ENCODE peak calls at places on chromosomes 12 and 14, in four cellular contexts. I, T, L and J are unnamed samples.

GRCh38 chr12:55816876-55817351 is 610 bp downstream of the SARNP start:
- DNase-seq in T (no peak), L (peak; percentile 57), I (peak; percentile 68), J (peak; percentile 41)

GRCh38 chr12:109637996-109638395 is 64.4 kb downstream of the MVK start:
- DNase-seq in T (no peak), I (no peak), L (no peak), J (no peak)

GRCh38 chr14:55245657-55246268 is 25.5 kb upstream of the FBXO34 start:
- DNase-seq in T (no peak), L (no peak), I (peak; percentile 49), J (peak; percentile 42)

GRCh38 chr14:76615331-76615730 is 145.9 kb upstream of the VASH1 start:
- DNase-seq in L (no peak), I (no peak), T (no peak), J (no peak)

GRCh38 chr12:130617219-130617618 is 98.9 kb downstream of the RIMBP2 start:
- DNase-seq in L (no peak), T (no peak), I (no peak), J (no peak)

GRCh38 chr12:43917896-43918295 is 82.0 kb downstream of the TMEM117 start:
- DNase-seq in T (no peak), I (no peak), L (no peak), J (no peak)

GRCh38 chr14:92425101-92425500 is 88.5 kb upstream of the RIN3 start:
- DNase-seq in I (no peak), T (no peak), L (no peak), J (no peak)

GRCh38 chr12:52645120-52645761 is 6.8 kb downstream of the KRT2 start:
- DNase-seq in L (no peak), T (peak; percentile 27), I (no peak), J (no peak)

GRCh38 chr14:44960146-44960545 is 1.6 kb downstream of the KLHL28 start:
- DNase-seq in T (no peak), I (peak; percentile 11), L (no peak), J (peak; percentile 22)

GRCh38 chr14:77242752-77243151 is 28.3 kb downstream of the NGB start:
- DNase-seq in T (no peak), I (no peak), L (no peak), J (no peak)

GRCh38 chr12:30820406-30820946 is 65.7 kb upstream of the CAPRIN2 start:
- DNase-seq in I (no peak), L (no peak), T (no peak), J (no peak)

GRCh38 chr14:70955543-70956480 is 48.6 kb downstream of the PCNX1 start:
- DNase-seq in L (no peak), T (no peak), I (peak; percentile 41), J (peak; percentile 68)

GRCh38 chr12:62625238-62625637 is 158.6 kb downstream of the MON2 start:
- DNase-seq in I (no peak), L (no peak), T (no peak), J (peak; percentile 92)

GRCh38 chr12:117235261-117235660 is 45.0 kb upstream of the FBXO21 start:
- DNase-seq in T (no peak), L (no peak), I (no peak), J (no peak)

GRCh38 chr12:109147954-109148353 is 31.6 kb downstream of the ACACB start:
- DNase-seq in T (no peak), I (no peak), L (no peak), J (no peak)

GRCh38 chr12:52949413-52950331 is 754 bp downstream of the KRT18 start:
- DNase-seq in I (peak; percentile 96), L (peak; percentile 87), T (peak; percentile 88), J (peak; percentile 79)

GRCh38 chr14:61091657-61092273 is 110.7 kb downstream of the SLC38A6 start:
- DNase-seq in L (no peak), I (no peak), T (no peak), J (no peak)

GRCh38 chr12:3190101-3190500 is 112.9 kb downstream of the TSPAN9 start:
- DNase-seq in I (peak; percentile 72), T (no peak), L (no peak), J (no peak)

GRCh38 chr12:111438501-111438900 is 32.8 kb downstream of the SH2B3 start:
- DNase-seq in I (peak; percentile 67), L (no peak), T (no peak), J (peak; percentile 99)

GRCh38 chr14:32224731-32225377 is 21.8 kb upstream of the RNU6-8 start:
- DNase-seq in L (peak; percentile 68), T (peak; percentile 23), I (peak; percentile 6), J (no peak)

GRCh38 chr12:116282371-116283286 is 5.1 kb upstream of the MED13L start:
- DNase-seq in I (no peak), T (peak; percentile 21), L (no peak), J (peak; percentile 81)

GRCh38 chr12:55996201-55996714 is 818 bp upstream of the SUOX start:
- DNase-seq in L (peak; percentile 66), I (peak; percentile 72), T (peak; percentile 60), J (peak; percentile 71)

GRCh38 chr12:58066296-58066695 is 124.9 kb downstream of the ATP23 start:
- DNase-seq in I (no peak), T (no peak), L (no peak), J (no peak)

GRCh38 chr12:106773286-106773685 is 1.2 kb upstream of the RIC8B start:
- DNase-seq in T (no peak), L (no peak), I (no peak), J (peak; percentile 27)

GRCh38 chr12:97223419-97223818 is 239.2 kb upstream of the RMST start:
- DNase-seq in L (no peak), T (no peak), I (no peak), J (no peak)

DNA sequence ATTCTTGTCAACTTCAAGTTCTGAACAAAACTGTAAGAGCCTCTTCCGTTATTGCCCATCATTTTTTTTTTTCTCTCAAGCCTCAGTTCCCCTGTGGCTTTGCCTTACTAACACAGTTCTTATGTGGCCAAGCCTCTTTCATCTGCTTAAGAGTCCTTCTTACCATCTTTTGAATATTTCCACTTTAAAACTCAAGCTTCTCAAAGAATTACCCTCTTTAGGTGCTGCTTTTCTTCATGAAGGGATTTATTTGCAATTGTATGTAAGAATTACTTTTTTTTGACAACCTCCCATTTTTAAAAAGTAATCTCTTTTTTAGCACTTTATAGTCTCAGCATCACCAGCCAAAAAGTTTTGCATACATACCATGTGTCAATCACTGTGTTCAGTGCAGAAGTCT is 240.2 kb upstream of the RMST start:
- DNase-seq in T (no peak), L (no peak), I (no peak), J (no peak)
- TF ChIP-seq POLR2A in T (no peak), L (no peak), I (no peak), J (no peak)

GRCh38 chr14:94406910-94407309 is 18.5 kb upstream of the SERPINA1 start:
- DNase-seq in L (no peak), I (no peak), T (no peak), J (no peak)

GRCh38 chr14:94405481-94405880 is 17.1 kb upstream of the SERPINA1 start:
- DNase-seq in L (no peak), T (no peak), I (no peak), J (no peak)

GRCh38 chr14:94404561-94404960 is 16.2 kb upstream of the SERPINA1 start:
- DNase-seq in I (no peak), T (no peak), L (no peak), J (no peak)

GRCh38 chr14:94408546-94409095 is 20.2 kb upstream of the SERPINA1 start:
- DNase-seq in L (no peak), I (no peak), T (no peak), J (no peak)

DNA sequence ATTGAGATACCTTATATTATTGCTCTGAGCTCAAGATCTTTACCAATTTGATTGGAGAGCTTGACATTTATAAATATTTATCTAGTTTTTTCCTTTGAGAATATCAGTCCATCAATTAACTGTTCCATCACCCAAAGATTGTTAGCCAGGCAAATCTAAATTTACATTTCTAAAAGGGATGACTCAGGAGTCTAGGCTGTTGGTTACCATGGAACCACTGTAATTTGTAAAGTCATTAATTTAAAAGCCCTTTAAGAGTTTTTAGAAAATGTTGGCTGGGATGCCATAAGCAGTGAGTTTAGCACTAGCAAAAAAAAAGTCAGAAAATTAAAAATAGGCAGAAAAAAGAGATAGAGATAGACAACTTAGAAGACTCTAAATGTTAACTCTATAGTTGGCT is 19.5 kb upstream of the SERPINA1 start:
- DNase-seq in T (no peak), L (no peak), I (no peak), J (no peak)
- TF ChIP-seq MYC in T (no peak), L (no peak), I (no peak), J (no peak)

GRCh38 chr14:28896337-28896736 is 129.8 kb downstream of the FOXG1 start:
- DNase-seq in I (no peak), L (no peak), T (no peak), J (no peak)
- H3K4me3 ChIP-seq in I (no peak overlapping the region), L (no peak overlapping the region), T (no peak overlapping the region), J (no peak overlapping the region)

GRCh38 chr12:133080051-133080618 is 588 bp upstream of the ZNF140 start:
- DNase-seq in L (peak; percentile 65), T (peak; percentile 83), I (peak; percentile 100), J (peak; percentile 100)

GRCh38 chr12:133081408-133081806 is 684 bp downstream of the ZNF140 start:
- DNase-seq in T (no peak), L (no peak), I (no peak), J (peak; percentile 36)

GRCh38 chr12:133083345-133083744 is 2.6 kb downstream of the ZNF140 start:
- DNase-seq in T (no peak), L (no peak), I (no peak), J (no peak)

DNA sequence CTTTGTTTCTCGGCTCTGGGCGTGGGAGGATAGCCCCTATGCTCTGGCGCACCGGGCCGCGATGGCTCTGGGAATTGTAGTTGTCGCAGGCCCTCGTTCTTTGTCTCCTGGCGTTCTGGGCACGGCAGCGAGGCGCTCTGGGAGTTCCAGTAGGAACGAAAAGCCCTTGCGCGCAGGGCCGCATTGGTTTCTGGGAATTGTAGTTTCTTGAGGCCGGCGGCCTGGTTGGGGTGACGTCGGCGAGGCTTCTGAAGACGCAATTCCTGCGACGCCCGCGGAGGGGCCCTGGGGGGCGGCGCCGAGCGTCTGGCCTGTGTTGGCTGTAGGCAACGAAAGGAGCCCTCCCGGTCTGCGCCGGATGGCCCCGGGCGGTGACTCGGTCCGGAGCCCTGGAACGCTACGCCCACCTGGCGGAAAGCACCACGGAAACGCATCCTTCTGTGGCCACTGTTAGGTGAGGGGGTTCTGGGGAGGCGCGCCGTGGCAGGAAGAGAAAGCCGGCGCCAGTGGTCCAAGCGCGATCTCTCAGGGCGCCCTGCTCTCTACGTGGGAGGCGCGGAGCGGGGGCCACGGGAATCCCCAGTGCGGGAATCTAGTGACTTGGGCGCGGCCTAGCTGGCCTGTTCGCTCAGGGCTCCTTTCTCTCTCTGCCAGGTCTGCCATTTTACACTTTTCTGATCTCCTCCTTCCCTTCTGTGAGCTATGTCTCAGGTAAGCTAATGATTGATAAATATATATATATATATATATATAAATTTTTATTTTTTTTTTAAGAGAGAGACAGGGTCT is at the start of gene ZNF140:
- DNase-seq in I (peak; percentile 98), L (peak; percentile 68), T (peak; percentile 87), J (peak; percentile 99)
- TF ChIP-seq POLR2A in I (peak; percentile 83), L (peak; percentile 52), T (peak; percentile 81), J (peak; percentile 76)

DNA sequence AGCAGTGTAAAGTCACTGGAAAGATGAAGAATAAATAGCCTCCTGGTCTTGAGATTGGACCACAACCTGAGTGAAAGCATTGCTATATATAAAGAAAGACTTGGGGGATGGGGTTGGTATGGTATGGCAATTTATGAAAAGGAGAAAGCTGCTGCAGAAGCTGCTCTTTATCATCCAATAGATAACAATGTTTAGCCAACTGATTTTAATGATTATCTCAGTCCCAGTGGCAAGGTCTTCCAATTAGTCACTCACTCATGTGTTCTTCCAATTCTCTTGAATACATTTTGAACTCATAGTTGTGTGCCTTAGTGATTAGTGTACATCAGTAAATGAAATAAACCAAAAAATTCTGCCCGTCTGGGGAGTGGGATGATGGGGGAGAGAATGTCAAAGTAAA is 10.3 kb downstream of the PLEKHA5 start:
- DNase-seq in T (no peak), L (no peak), I (no peak), J (no peak)
- TF ChIP-seq MYC in T (no peak), L (no peak), I (no peak), J (no peak)